ENCODE peak calls at places on chromosomes 4 and X, in ten cellular contexts. I is mucosa of descending colon, G is foreskin fibroblast, F is endodermal cell, E is transverse colon, T is heart left ventricle, M is cardiac muscle cell, U is fibroblast of lung, N is AG04450, H is DND-41. Z is an unnamed sample.

GRCh38 chrX:10197597-10198210 is 40.9 kb downstream of the CLCN4 start:
- DNase-seq in U (peak), G (no peak), N (no peak), F (no peak), I (no peak), E (no peak), H (no peak), T (no peak), M (no peak), Z (peak)

GRCh38 chr4:13627606-13628301 is at the start of gene BOD1L1:
- DNase-seq in F (peak), I (peak), N (peak), H (peak), E (peak), M (peak), T (peak), G (peak), U (peak), Z (peak)

GRCh38 chrX:13252726-13253125 is 67.1 kb downstream of the ATXN3L start:
- DNase-seq in G (peak), F (no peak), T (no peak), U (peak), M (no peak), N (no peak), I (no peak), E (no peak), H (no peak), Z (no peak)

GRCh38 chr4:168408620-168409019 is 71.7 kb downstream of the DDX60L start:
- DNase-seq in G (peak), E (peak), H (no peak), I (no peak), U (peak), F (no peak), M (peak), N (peak), T (no peak), Z (peak)

GRCh38 chr4:41957634-41958033 is 22.4 kb downstream of the TMEM33 start:
- DNase-seq in I (no peak), U (no peak), F (no peak), M (peak), E (no peak), T (no peak), G (no peak), N (no peak), H (peak), Z (peak)

GRCh38 chr4:94444771-94445170 is 7.0 kb upstream of the PDLIM5 start:
- DNase-seq in I (no peak), F (no peak), E (no peak), U (peak), M (no peak), N (no peak), G (no peak), H (no peak), T (no peak), Z (no peak)

GRCh38 chr4:87489678-87490077 is 39.5 kb downstream of the SPARCL1 start:
- DNase-seq in T (no peak), G (no peak), F (no peak), E (no peak), U (peak), H (no peak), N (no peak), M (no peak), I (no peak), Z (no peak)

GRCh38 chrX:37331546-37331945 is 17.6 kb upstream of the PRRG1 start:
- DNase-seq in N (no peak), I (no peak), G (no peak), H (no peak), T (no peak), F (no peak), M (no peak), E (no peak), U (no peak), Z (no peak)

GRCh38 chrX:109997786-109998452 is 5.0 kb upstream of the TMEM164 start:
- DNase-seq in M (no peak), T (no peak), U (no peak), N (no peak), G (no peak), E (no peak), F (no peak), H (no peak), I (no peak), Z (no peak)

GRCh38 chr4:183831689-183832088 is 73.4 kb upstream of the STOX2 start:
- DNase-seq in M (no peak), T (no peak), U (no peak), F (no peak), G (no peak), N (no peak), I (no peak), H (no peak), E (no peak), Z (no peak)

GRCh38 chr4:84151574-84151973 is 347.5 kb downstream of the NKX6-1 start:
- DNase-seq in E (peak), F (no peak), M (no peak), G (no peak), H (no peak), N (no peak), U (no peak), T (no peak), I (peak), Z (no peak)

GRCh38 chrX:25968920-25969319 is 169.2 kb upstream of the MAGEB18 start:
- DNase-seq in T (no peak), H (no peak), E (no peak), M (peak), U (peak), F (peak), I (no peak), G (no peak), N (peak), Z (peak)

GRCh38 chrX:80879916-80880315 is 70.2 kb upstream of the BRWD3 start:
- DNase-seq in U (peak), E (no peak), M (no peak), G (no peak), H (no peak), I (no peak), T (no peak), N (no peak), F (no peak), Z (no peak)

GRCh38 chr4:40507977-40508376 is 121.7 kb downstream of the RBM47 start:
- DNase-seq in H (no peak), U (no peak), I (peak), F (no peak), G (no peak), T (no peak), M (no peak), N (no peak), E (peak), Z (no peak)

GRCh38 chrX:106170318-106170717 is 2.2 kb downstream of the PWWP3B start:
- DNase-seq in U (peak), T (no peak), F (no peak), G (no peak), N (no peak), H (no peak), I (no peak), E (no peak), M (peak), Z (peak)

GRCh38 chr4:57131849-57132745 is 21.9 kb upstream of the IGFBP7 start:
- DNase-seq in I (no peak), F (peak), M (peak), E (no peak), N (no peak), G (no peak), T (no peak), H (no peak), U (peak), Z (peak)

GRCh38 chrX:17022205-17022604 is 75.7 kb downstream of the REPS2 start:
- DNase-seq in U (peak), H (no peak), N (peak), M (peak), I (no peak), T (no peak), G (peak), F (no peak), E (no peak), Z (peak)

GRCh38 chr4:77451530-77451929 is 154.1 kb upstream of the CXCL13 start:
- DNase-seq in H (no peak), F (no peak), M (peak), I (no peak), U (no peak), N (no peak), T (no peak), G (no peak), E (no peak), Z (no peak)

GRCh38 chrX:54044126-54044876 is at the start of gene PHF8:
- DNase-seq in N (peak), E (peak), G (peak), H (peak), M (peak), T (peak), U (peak), I (peak), F (peak), Z (peak)

GRCh38 chrX:85052636-85053343 is 49.1 kb downstream of the APOOL start:
- DNase-seq in E (no peak), I (no peak), T (no peak), M (no peak), H (no peak), U (peak), G (peak), F (no peak), N (peak), Z (peak)

GRCh38 chr4:118354913-118355312 is 2.1 kb upstream of the PRSS12 start:
- DNase-seq in N (no peak), I (no peak), T (no peak), E (no peak), U (no peak), F (no peak), G (no peak), M (no peak), H (no peak), Z (no peak)

GRCh38 chrX:132407704-132408103 is 81.1 kb downstream of the MBNL3 start:
- DNase-seq in M (no peak), I (no peak), U (no peak), E (no peak), G (no peak), T (no peak), H (no peak), N (no peak), F (no peak), Z (no peak)

GRCh38 chr4:156976147-156976546 is 4.5 kb upstream of the PDGFC start:
- DNase-seq in N (peak), E (no peak), F (no peak), U (peak), T (no peak), I (no peak), M (no peak), H (no peak), G (peak), Z (peak)

GRCh38 chrX:20362268-20363002 is 95.7 kb upstream of the RPS6KA3 start:
- DNase-seq in H (no peak), T (no peak), G (peak), N (no peak), I (no peak), E (no peak), U (peak), F (no peak), M (no peak), Z (peak)

GRCh38 chr4:129113919-129114318 is 18.0 kb downstream of the C4orf33 start:
- DNase-seq in G (no peak), M (no peak), E (no peak), N (no peak), F (no peak), I (no peak), U (no peak), T (no peak), H (no peak), Z (no peak)

GRCh38 chrX:56762707-56763555 is 33.9 kb downstream of the NBDY start:
- DNase-seq in E (no peak), T (no peak), U (no peak), I (no peak), F (peak), N (no peak), H (no peak), G (no peak), M (no peak), Z (no peak)

GRCh38 chrX:47430925-47431324 is 52.1 kb downstream of the ZNF41 start:
- DNase-seq in G (no peak), N (no peak), U (no peak), F (no peak), I (no peak), M (no peak), H (no peak), E (no peak), T (no peak), Z (no peak)

GRCh38 chr4:110096406-110096805 is 102.0 kb downstream of the ELOVL6 start:
- DNase-seq in F (no peak), I (no peak), N (no peak), T (no peak), G (no peak), U (peak), E (no peak), M (no peak), H (no peak), Z (no peak)

GRCh38 chr4:7911044-7911578 is 28.6 kb downstream of the AFAP1 start:
- DNase-seq in E (no peak), M (peak), I (no peak), F (peak), H (no peak), U (peak), N (peak), T (no peak), G (peak), Z (peak)

GRCh38 chr4:28177641-28178040 is 1317.0 kb downstream of the STIM2 start:
- DNase-seq in M (no peak), I (no peak), H (no peak), E (no peak), F (no peak), G (no peak), U (no peak), T (no peak), N (no peak), Z (no peak)

GRCh38 chr4:54661686-54662085 is 3.9 kb downstream of the KIT start:
- DNase-seq in E (no peak), T (no peak), U (peak), F (no peak), I (no peak), N (no peak), H (no peak), M (no peak), G (peak), Z (peak)

GRCh38 chrX:8743126-8743732 is 11.3 kb upstream of the ANOS1 start:
- DNase-seq in U (no peak), I (peak), G (no peak), N (no peak), H (peak), T (peak), E (peak), F (peak), M (peak), Z (peak)

GRCh38 chr4:79331126-79331876 is 5.4 kb upstream of the NAA11 start:
- DNase-seq in I (no peak), N (no peak), H (peak), T (no peak), F (no peak), M (no peak), U (peak), E (no peak), G (no peak), Z (peak)

GRCh38 chrX:139739138-139739537 is 31.2 kb upstream of the MCF2 start:
- DNase-seq in F (no peak), M (no peak), G (peak), H (no peak), I (no peak), E (no peak), T (no peak), N (no peak), U (peak), Z (no peak)

GRCh38 chrX:46571423-46572294 is 1.9 kb upstream of the CHST7 start:
- DNase-seq in I (no peak), E (no peak), H (no peak), N (no peak), U (no peak), G (no peak), T (no peak), M (no peak), F (no peak), Z (no peak)

GRCh38 chr4:6013564-6013963 is 4.7 kb downstream of the C4orf50 start:
- DNase-seq in N (no peak), T (peak), H (no peak), E (no peak), F (no peak), G (no peak), M (no peak), I (no peak), U (no peak), Z (no peak)

GRCh38 chr4:8202526-8203375 is 3.7 kb downstream of the SH3TC1 start:
- DNase-seq in M (no peak), I (no peak), N (no peak), U (no peak), T (no peak), H (peak), G (no peak), E (no peak), F (no peak), Z (no peak)

GRCh38 chrX:31500920-31501319 is 429.1 kb upstream of the FTHL17 start:
- DNase-seq in H (no peak), M (no peak), U (peak), I (no peak), F (no peak), E (no peak), N (no peak), G (no peak), T (no peak), Z (peak)

GRCh38 chr4:71229477-71230257 is 109.2 kb upstream of the SLC4A4 start:
- DNase-seq in E (peak), G (peak), I (no peak), H (peak), T (no peak), M (peak), U (peak), N (no peak), F (peak), Z (peak)

GRCh38 chr4:85478576-85478975 is 3.6 kb downstream of the ARHGAP24 start:
- DNase-seq in H (no peak), I (no peak), F (no peak), E (no peak), M (no peak), N (no peak), T (no peak), U (peak), G (peak), Z (peak)
- H3K4me3 ChIP-seq in H (no peak), I (no peak), F (no peak), E (no peak), M (no peak), N (no peak), T (no peak), U (no peak), G (peak), Z (no peak)

GRCh38 chrX:123905334-123905733 is 45.5 kb downstream of the XIAP start:
- DNase-seq in T (no peak), M (no peak), U (peak), F (no peak), N (no peak), H (no peak), E (no peak), G (no peak), I (no peak), Z (no peak)

GRCh38 chrX:123899701-123900100 is 39.8 kb downstream of the XIAP start:
- DNase-seq in M (no peak), H (no peak), G (no peak), F (no peak), N (no peak), T (no peak), I (no peak), E (no peak), U (peak), Z (peak)
- TF ChIP-seq CTCF in M (no peak), H (no peak), G (no peak), F (no peak), N (no peak), T (no peak), I (no peak), E (no peak), U (no peak), Z (no peak)

DNA sequence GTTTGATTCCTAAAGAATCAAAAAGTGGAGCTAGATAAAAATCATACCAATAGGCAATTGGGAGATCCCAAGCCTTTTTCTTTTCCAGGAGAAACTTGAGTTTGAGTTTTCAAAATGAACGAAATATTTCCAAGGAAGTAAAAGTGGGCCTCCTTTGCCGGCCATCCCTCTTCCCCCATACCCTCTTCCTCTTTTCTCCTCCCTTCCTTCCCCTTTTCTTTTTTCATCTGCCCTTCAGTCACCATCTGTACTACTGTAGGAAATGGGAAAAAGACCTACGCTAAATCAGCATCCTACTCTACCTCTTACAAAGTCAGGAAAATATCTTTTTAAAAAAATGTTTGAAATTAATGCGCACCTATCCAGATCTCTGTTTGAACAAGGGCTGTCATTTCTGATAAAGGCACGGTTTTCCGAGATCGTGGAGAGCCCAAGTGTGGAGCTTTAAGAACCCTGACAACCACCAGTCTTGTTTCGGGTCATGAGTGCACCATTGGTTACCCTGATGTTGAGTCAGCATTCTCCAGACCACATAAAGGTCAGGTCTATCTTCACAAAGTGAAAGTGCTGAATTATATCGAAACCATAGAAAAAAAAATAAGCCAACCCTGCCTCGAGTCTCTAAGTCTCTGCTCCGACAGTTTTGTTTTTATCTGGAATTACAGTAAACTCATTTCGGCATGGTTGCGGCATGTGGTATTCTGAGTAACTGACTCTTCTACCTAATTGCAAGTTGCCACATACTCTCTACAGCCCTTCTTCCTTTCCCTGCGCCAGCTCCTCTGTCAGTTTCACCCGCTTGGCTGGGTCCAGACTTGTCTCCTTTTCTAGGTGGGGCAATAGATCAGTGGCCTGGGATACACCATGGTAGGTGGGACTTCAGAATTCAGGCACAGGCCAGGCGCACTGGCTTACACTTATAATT is 140.2 kb upstream of the KLF3 start:
- DNase-seq in N (no peak), G (no peak), M (no peak), F (no peak), E (no peak), I (no peak), T (no peak), U (peak), H (no peak), Z (peak)
- H3K4me3 ChIP-seq in N (no peak), G (no peak), M (no peak), F (no peak), E (no peak), I (no peak), T (no peak), U (no peak), H (no peak), Z (no peak)

GRCh38 chr4:16582526-16582925 is 315.9 kb downstream of the LDB2 start:
- DNase-seq in G (no peak), T (no peak), F (peak), U (no peak), I (no peak), H (peak), E (no peak), M (peak), N (no peak), Z (no peak)
- TF ChIP-seq CTCF in G (no peak), T (no peak), F (peak), U (peak), I (no peak), H (peak), E (no peak), M (peak), N (peak), Z (peak)

DNA sequence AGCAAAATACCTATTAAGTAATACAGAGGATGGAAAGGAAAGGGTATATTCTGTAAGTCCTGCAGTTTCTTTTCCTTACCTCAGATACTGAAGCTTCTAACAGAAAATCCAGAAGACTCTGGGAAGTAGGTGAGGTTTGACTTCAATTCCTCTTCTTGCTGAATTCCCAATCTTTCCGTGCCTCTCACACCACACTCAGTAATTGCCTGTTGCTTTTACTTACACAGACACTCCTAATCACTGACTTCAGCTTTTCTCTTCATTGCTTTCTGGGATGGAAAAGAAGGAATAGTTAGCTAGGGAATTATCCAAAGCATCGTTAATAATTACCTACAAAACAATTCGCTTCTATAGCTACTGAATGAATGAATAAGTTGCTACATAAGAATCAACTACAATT is 163.6 kb downstream of the FBXO8 start:
- DNase-seq in U (no peak), I (no peak), M (peak), G (no peak), H (no peak), E (no peak), T (no peak), F (no peak), N (no peak), Z (no peak)
- H3K4me3 ChIP-seq in U (no peak), I (no peak), M (peak), G (no peak), H (no peak), E (peak), T (peak), F (no peak), N (no peak), Z (no peak)

GRCh38 chrX:138298268-138298667 is 413.2 kb downstream of the FGF13 start:
- DNase-seq in G (no peak), H (no peak), E (no peak), M (no peak), T (no peak), U (no peak), N (no peak), F (no peak), I (no peak), Z (no peak)
- TF ChIP-seq CTCF in G (no peak), H (peak), E (no peak), M (no peak), T (no peak), U (no peak), N (no peak), F (peak), I (no peak), Z (no peak)

GRCh38 chr4:92334716-92335350 is 31.1 kb downstream of the GRID2 start:
- DNase-seq in H (no peak), M (no peak), U (peak), G (no peak), F (no peak), N (no peak), T (no peak), I (no peak), E (no peak), Z (peak)
- H3K4me3 ChIP-seq in H (no peak), M (no peak), U (no peak), G (no peak), F (no peak), N (no peak), T (no peak), I (no peak), E (no peak), Z (no peak)

GRCh38 chr4:37802068-37802666 is 24.3 kb upstream of the PGM2 start:
- DNase-seq in I (peak), E (peak), H (no peak), G (peak), U (peak), T (no peak), F (peak), M (peak), N (no peak), Z (peak)
- TF ChIP-seq CTCF in I (peak), E (peak), H (peak), G (peak), U (peak), T (peak), F (peak), M (peak), N (peak), Z (peak)

Z was measured in choroid plexus epithelial cell.